ENCODE peak calls at places on chromosomes 2 and 18, in four cellular contexts. L is astrocyte, P is pancreas, M is GM23338. R is an unnamed sample.
A peak's percentile ranks its signal among the peaks of the same experiment; 100 is the strongest.

GRCh38 chr18:23618862-23619387 is 32.6 kb upstream of the NPC1 start:
- DNase-seq in L (no peak), M (peak; percentile 86), P (no peak), R (peak; percentile 67)

GRCh38 chr2:216637472-216637871 is 4.3 kb downstream of the IGFBP2 start:
- DNase-seq in L (no peak), M (no peak), P (no peak), R (no peak)

GRCh38 chr18:13465476-13465875 is 246.9 kb downstream of the LDLRAD4 start:
- DNase-seq in P (no peak), L (no peak), M (no peak), R (no peak)

GRCh38 chr18:7688580-7688979 is 121.5 kb downstream of the PTPRM start:
- DNase-seq in L (no peak), M (no peak), P (no peak), R (no peak)

GRCh38 chr2:67290451-67290991 is 106.6 kb upstream of the ETAA1 start:
- DNase-seq in M (no peak), L (peak; percentile 91), P (no peak), R (no peak)

GRCh38 chr18:22558945-22559385 is 141.2 kb upstream of the CTAGE1 start:
- DNase-seq in P (peak; percentile 59), L (peak; percentile 77), M (peak; percentile 40), R (no peak)

GRCh38 chr2:217636578-217637267 is 366.1 kb downstream of the TNS1 start:
- DNase-seq in L (no peak), M (no peak), P (no peak), R (no peak)

GRCh38 chr2:164840458-164840929 is 1.1 kb downstream of the COBLL1 start:
- DNase-seq in L (no peak), P (peak; percentile 84), M (peak; percentile 45), R (peak; percentile 2)

GRCh38 chr2:60394467-60394866 is 159.0 kb downstream of the BCL11A start:
- DNase-seq in M (no peak), P (no peak), L (no peak), R (no peak)

GRCh38 chr2:226873051-226873620 is 37.3 kb downstream of the RHBDD1 start:
- DNase-seq in P (no peak), L (peak; percentile 12), M (no peak), R (peak; percentile 16)

GRCh38 chr2:116489944-116490343 is 1324.5 kb upstream of the DDX18 start:
- DNase-seq in M (no peak), P (no peak), L (peak; percentile 22), R (no peak)

GRCh38 chr2:189024861-189025618 is 50.9 kb downstream of the COL3A1 start:
- DNase-seq in L (no peak), P (no peak), M (peak; percentile 66), R (no peak)

GRCh38 chr18:53153281-53153680 is 813.3 kb downstream of the DCC start:
- DNase-seq in M (peak; percentile 65), L (no peak), P (no peak), R (no peak)

GRCh38 chr18:28408528-28408927 is 231.6 kb upstream of the CDH2 start:
- DNase-seq in M (no peak), P (no peak), L (peak; percentile 10), R (no peak)

GRCh38 chr2:241767464-241768250 is 9.0 kb upstream of the GAL3ST2 start:
- DNase-seq in M (no peak), L (no peak), P (no peak), R (no peak)

GRCh38 chr2:229129738-229130371 is 141.2 kb downstream of the PID1 start:
- DNase-seq in M (no peak), L (peak; percentile 58), P (no peak), R (no peak)

GRCh38 chr2:70141754-70142589 is 48.8 kb downstream of the C2orf42 start:
- DNase-seq in M (peak; percentile 78), L (peak; percentile 25), P (no peak), R (no peak)

GRCh38 chr2:236583621-236584203 is 14.1 kb downstream of the ACKR3 start:
- DNase-seq in P (no peak), M (no peak), L (no peak), R (no peak)

GRCh38 chr2:174615951-174616436 is 18.4 kb upstream of the WIPF1 start:
- DNase-seq in L (peak; percentile 83), P (no peak), M (no peak), R (no peak)

GRCh38 chr2:166831930-166832329 is 56.4 kb upstream of the XIRP2 start:
- DNase-seq in L (peak; percentile 35), M (no peak), P (no peak), R (no peak)

GRCh38 chr2:8399731-8400130 is 282.1 kb upstream of the ID2 start:
- DNase-seq in M (no peak), P (no peak), L (no peak), R (no peak)

GRCh38 chr2:319059-319600 is 31.2 kb upstream of the ALKAL2 start:
- DNase-seq in P (no peak), M (no peak), L (no peak), R (no peak)

GRCh38 chr2:44825702-44826101 is 115.8 kb upstream of the SIX3 start:
- DNase-seq in M (no peak), P (no peak), L (no peak), R (no peak)

GRCh38 chr2:120531863-120532600 is 186.1 kb downstream of the INHBB start:
- DNase-seq in M (no peak), P (no peak), L (no peak), R (no peak)

GRCh38 chr2:29469961-29470360 is 354.7 kb downstream of the CLIP4 start:
- DNase-seq in M (no peak), L (no peak), P (no peak), R (no peak)

GRCh38 chr2:233994191-233994590 is 56.3 kb upstream of the SPP2 start:
- DNase-seq in P (no peak), L (no peak), M (no peak), R (no peak)

GRCh38 chr2:231280861-231281260 is 82.4 kb downstream of the ARMC9 start:
- DNase-seq in M (no peak), L (no peak), P (no peak), R (no peak)

GRCh38 chr2:38722271-38723115 is 28.7 kb downstream of the SRSF7 start:
- DNase-seq in P (no peak), L (no peak), M (no peak), R (peak; percentile 31)

GRCh38 chr2:207624170-207625013 is 802 bp downstream of the METTL21A start:
- DNase-seq in M (peak; percentile 82), P (peak; percentile 59), L (peak; percentile 61), R (peak; percentile 84)

GRCh38 chr2:1773883-1774282 is 29.6 kb upstream of the PXDN start:
- DNase-seq in M (no peak), P (no peak), L (no peak), R (no peak)

GRCh38 chr18:63676526-63676925 is 14.8 kb upstream of the SERPINB3 start:
- DNase-seq in L (no peak), P (peak; percentile 21), M (peak; percentile 65), R (no peak)

DNA sequence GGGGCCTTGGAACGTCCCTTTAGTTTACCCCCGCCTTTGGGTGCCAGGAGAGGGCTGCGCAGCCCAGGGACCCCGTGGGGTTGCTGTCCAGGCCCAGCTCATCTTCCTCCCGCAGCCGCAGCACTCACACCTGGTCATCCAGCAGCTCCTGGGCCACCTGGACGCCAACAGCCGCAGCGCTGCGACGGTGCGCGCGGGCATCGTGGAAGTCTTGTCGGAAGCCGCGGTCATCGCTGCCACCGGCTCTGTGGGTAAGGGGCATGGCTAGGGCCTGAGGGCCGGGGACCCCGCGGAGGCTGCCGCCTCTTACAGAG is 37.2 kb downstream of the POMC start:
- DNase-seq in L (no peak), P (no peak), M (no peak), R (no peak)
- H3K4me3 ChIP-seq in L (no peak overlapping the region), P (no peak overlapping the region), M (peak overlapping the region; percentile 57), R (no peak overlapping the region)

GRCh38 chr2:26612522-26613240 is 28.5 kb downstream of the CIB4 start:
- DNase-seq in M (no peak), P (no peak), L (no peak), R (no peak)
- H3K27me3 ChIP-seq in M (no peaks in the 10 kb centered on the region), P (no peaks in the 10 kb centered on the region), L (peaks cover 28% of the 10 kb centered on the region), R (no peaks in the 10 kb centered on the region)

GRCh38 chr2:95346738-95347671 is 49.9 kb downstream of the KCNIP3 start:
- DNase-seq in P (no peak), M (peak; percentile 60), L (no peak), R (no peak)
- H3K4me3 ChIP-seq in P (peak overlapping the region; percentile 55), M (peak overlapping the region; percentile 57), L (peak overlapping the region; percentile 37), R (no peak overlapping the region)

GRCh38 chr2:132670961-132671781 is 1.2 kb upstream of the LYPD1 start:
- DNase-seq in M (peak; percentile 77), L (peak; percentile 96), P (no peak), R (no peak)

GRCh38 chr2:132668986-132669853 is 785 bp downstream of the LYPD1 start:
- DNase-seq in M (peak; percentile 68), L (no peak), P (no peak), R (no peak)

GRCh38 chr2:132668189-132668833 is 1.7 kb downstream of the LYPD1 start:
- DNase-seq in M (peak; percentile 71), P (no peak), L (peak; percentile 47), R (no peak)

GRCh38 chr2:132670104-132670960 is at the start of gene LYPD1:
- DNase-seq in P (peak; percentile 55), M (peak; percentile 71), L (no peak), R (peak; percentile 11)

GRCh38 chr2:132669854-132670103 is 226 bp downstream of the LYPD1 start:
- DNase-seq in L (no peak), M (peak; percentile 68), P (no peak), R (peak; percentile 14)
- H3K27me3 ChIP-seq in L (no peaks in the 10 kb centered on the region), M (peaks cover 90% of the 10 kb centered on the region), P (no peaks in the 10 kb centered on the region), R (no peaks in the 10 kb centered on the region)

DNA sequence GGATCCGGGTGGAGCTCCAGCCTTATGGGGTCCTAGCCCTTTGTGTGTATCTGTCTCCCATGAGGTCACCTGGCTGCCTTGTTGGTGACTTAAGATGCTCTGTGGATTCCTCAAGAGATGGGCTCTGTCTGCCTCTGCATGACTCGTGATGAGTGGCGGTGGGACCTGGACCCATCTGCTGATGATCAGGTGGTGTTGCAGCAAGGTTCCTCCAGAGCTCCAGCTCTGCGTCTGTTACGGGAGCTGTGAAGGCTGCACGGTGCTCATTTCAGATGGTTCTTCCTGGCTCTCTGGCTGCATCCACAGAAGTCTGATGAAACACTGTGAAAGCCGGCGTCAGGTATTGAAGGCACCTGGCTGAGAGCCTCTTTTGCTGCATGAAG is 2.4 kb downstream of the AGAP1 start:
- DNase-seq in L (peak; percentile 15), M (no peak), P (no peak), R (no peak)
- H3K4me3 ChIP-seq in L (no peak overlapping the region), M (peak overlapping the region; percentile 71), P (no peak overlapping the region), R (no peak overlapping the region)

R was measured in GM06990.